ENCODE peak calls at places on chromosomes 11 and 22, in four cellular contexts. T is H1, W is IMR-90, Y is mesendoderm. Z is an unnamed sample.

GRCh38 chr11:100687032-100687629 is at the start of gene ARHGAP42:
- DNase-seq in T (peak; percentile 78), W (peak; percentile 48), Y (peak; percentile 93), Z (peak; percentile 91)

GRCh38 chr22:37898441-37899181 is 7.5 kb upstream of the MICALL1 start:
- DNase-seq in T (no peak), W (no peak), Y (peak; percentile 51), Z (peak; percentile 89)

GRCh38 chr22:26592368-26593015 is 2.6 kb upstream of the TPST2 start:
- DNase-seq in Y (no peak), W (no peak), T (no peak), Z (no peak)

GRCh38 chr11:68122936-68123539 is 1.9 kb upstream of the CHKA start:
- DNase-seq in Y (peak; percentile 80), T (no peak), W (no peak), Z (peak; percentile 54)

GRCh38 chr22:32684148-32684821 is 117.2 kb upstream of the TIMP3 start:
- DNase-seq in Y (peak; percentile 29), W (peak; percentile 38), T (no peak), Z (no peak)

GRCh38 chr22:50671641-50672040 is 982 bp upstream of the SHANK3 start:
- DNase-seq in Y (no peak), W (no peak), T (no peak), Z (no peak)

GRCh38 chr22:36032611-36033010 is 4.0 kb upstream of the RBFOX2 start:
- DNase-seq in Y (no peak), W (no peak), T (no peak), Z (no peak)

GRCh38 chr11:58927393-58928081 is 11.8 kb upstream of the GLYATL1 start:
- DNase-seq in T (peak; percentile 95), W (peak; percentile 29), Y (peak; percentile 97), Z (peak; percentile 99)

GRCh38 chr11:121669422-121669821 is 216.7 kb upstream of the SORL1-AS1 start:
- DNase-seq in T (no peak), W (no peak), Y (no peak), Z (no peak)

GRCh38 chr22:36619797-36620390 is 83.7 kb downstream of the CACNG2 start:
- DNase-seq in Y (no peak), T (no peak), W (no peak), Z (no peak)

GRCh38 chr11:25615076-25615475 is 716.9 kb upstream of the ANO3 start:
- DNase-seq in W (no peak), Y (no peak), T (no peak), Z (no peak)

GRCh38 chr22:35656284-35656752 is 8.1 kb downstream of the APOL6 start:
- DNase-seq in W (no peak), T (no peak), Y (peak; percentile 71), Z (no peak)

GRCh38 chr11:46612326-46612725 is 4.7 kb downstream of the HARBI1 start:
- DNase-seq in W (no peak), T (no peak), Y (no peak), Z (no peak)

GRCh38 chr11:46615756-46616155 is 1.3 kb downstream of the HARBI1 start:
- DNase-seq in T (no peak), W (peak; percentile 54), Y (peak; percentile 40), Z (no peak)

GRCh38 chr11:46617451-46618314 is at the start of gene ATG13:
- DNase-seq in Y (peak; percentile 86), T (peak; percentile 23), W (peak; percentile 67), Z (peak; percentile 75)

GRCh38 chr11:46618789-46619188 is 1.4 kb downstream of the ATG13 start:
- DNase-seq in T (no peak), Y (peak; percentile 31), W (no peak), Z (no peak)

DNA sequence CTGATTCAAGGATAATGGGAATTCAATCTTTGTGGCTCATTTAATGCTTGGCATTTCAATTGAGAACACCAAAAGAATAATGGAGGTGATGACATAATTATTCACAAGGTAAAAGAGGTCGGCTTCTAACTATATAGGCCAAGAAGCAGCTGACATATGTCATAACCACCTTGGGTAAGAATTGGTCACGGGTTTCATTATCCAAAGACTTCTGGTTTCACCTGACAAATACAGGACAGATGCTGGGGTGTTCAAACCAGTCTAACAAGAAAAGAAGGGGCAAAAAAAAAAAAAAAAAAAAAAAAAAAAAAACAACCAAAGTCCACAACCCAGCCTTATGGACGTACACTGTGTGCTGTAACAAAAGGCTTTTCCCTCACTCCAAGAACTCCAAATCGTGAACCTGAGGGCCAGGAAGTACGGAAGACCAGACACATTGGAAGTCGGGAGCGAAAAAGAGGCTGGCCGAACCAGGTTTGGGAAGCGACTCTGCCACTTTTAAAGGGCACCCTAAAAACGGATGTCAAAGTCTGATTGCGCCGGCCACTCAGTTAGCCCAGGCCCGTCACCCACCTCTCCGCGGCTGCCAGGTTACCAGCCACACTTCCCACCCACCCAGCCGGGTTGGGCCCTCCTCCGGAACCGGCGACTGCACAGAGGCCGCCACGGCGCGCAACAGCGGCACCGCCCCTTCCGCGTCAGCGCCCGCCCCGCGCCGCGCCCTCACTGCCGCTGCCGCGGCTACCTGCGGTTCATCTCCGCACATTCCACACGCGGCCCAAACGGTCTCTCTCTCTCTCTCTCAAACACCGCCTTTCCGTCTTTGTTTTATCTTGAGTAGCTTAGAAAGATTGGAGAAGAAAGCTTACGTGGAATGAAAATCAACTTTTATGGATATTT is at the start of gene HARBI1:
- DNase-seq in Y (peak; percentile 93), W (peak; percentile 85), T (peak; percentile 47), Z (peak; percentile 91)
- H2BK5ac ChIP-seq in Y (peak within 1 kb of the TSS; percentile 31), W (peak within 1 kb of the TSS; percentile 95), T (peak within 1 kb of the TSS; percentile 99), Z (peak within 1 kb of the TSS; percentile 89)

GRCh38 chr11:30244255-30244654 is 13.4 kb downstream of the FSHB start:
- DNase-seq in W (peak; percentile 58), T (no peak), Y (peak; percentile 28), Z (no peak)

DNA sequence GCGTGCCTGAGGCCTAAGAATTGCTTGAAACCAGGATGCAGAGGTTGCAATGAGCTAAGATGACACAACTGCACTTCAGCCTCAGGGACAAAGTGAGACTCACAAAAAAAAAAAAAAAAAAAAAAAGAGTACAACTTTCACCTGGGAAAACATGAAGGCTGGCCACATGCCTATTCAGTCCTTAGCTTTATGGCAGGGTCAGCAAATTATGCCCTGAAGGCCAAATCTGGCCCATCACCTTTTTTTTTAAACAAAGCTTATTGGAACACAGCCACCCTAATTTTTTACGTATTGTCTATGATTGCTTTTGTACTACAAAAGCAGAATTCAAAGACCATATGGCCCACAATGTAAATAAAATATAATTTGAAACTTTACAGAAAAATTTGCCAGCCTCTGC is 8.2 kb downstream of the FSHB start:
- DNase-seq in T (no peak), W (no peak), Y (no peak), Z (no peak)
- H4K5ac ChIP-seq in T (no peak overlapping the region), W (no peak overlapping the region), Y (no peak overlapping the region), Z (no peak overlapping the region)

GRCh38 chr11:8220261-8221024 is 43.2 kb downstream of the LMO1 start:
- DNase-seq in Y (no peak), T (no peak), W (no peak), Z (no peak)
- H2BK5ac ChIP-seq in Y (no peak overlapping the region), T (no peak overlapping the region), W (no peak overlapping the region), Z (no peak overlapping the region)

GRCh38 chr22:46351767-46352166 is 16.3 kb downstream of the TRMU start:
- DNase-seq in T (no peak), W (no peak), Y (no peak), Z (no peak)
- H4K5ac ChIP-seq in T (no peak overlapping the region), W (no peak overlapping the region), Y (no peak overlapping the region), Z (no peak overlapping the region)

DNA sequence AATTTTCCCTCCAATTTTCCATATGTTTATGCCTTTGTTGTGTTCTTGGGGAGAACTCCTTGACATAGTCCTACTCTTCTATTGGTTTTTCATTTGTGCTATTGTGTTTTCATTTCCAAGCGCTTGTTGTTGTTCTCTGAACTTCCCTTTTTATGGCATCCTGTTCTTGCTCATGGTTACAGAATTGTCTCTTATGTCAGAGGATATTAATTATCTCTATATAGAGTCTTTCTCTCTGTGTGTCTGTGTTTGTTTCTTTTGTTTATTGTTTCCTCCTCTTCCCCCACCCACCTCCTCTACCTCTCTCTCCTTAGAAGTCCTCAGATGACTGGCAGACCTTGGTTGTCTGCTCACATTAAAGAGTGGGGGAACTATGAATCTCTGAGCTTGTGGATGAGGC is 69.9 kb downstream of the HORMAD2 start:
- DNase-seq in T (no peak), Y (no peak), W (no peak), Z (no peak)
- H2BK5ac ChIP-seq in T (no peak overlapping the region), Y (no peak overlapping the region), W (no peak overlapping the region), Z (no peak overlapping the region)